ENCODE peak calls at places on chromosomes 5 and 9, in nine cellular contexts. E is CD4-positive, alpha-beta memory T cell; M is endothelial cell; S is MCF 10A; H is NCI-H2107; U is T-helper 2 cell; N is nephron progenitor cell; L is GM03348; B is activated CD8-positive, alpha-beta memory T cell treated with anti-CD3 and anti-CD28 coated beads for 48 hours. O is an unnamed sample.

GRCh38 chr5:71653119-71653518 is 66.0 kb upstream of the CARTPT start:
- DNase-seq in B (no peak), H (no peak), E (no peak), M (no peak), N (peak), L (peak), U (no peak), S (no peak), O (no peak)

GRCh38 chr5:59099270-59099994 is 516.6 kb downstream of the RAB3C start:
- DNase-seq in S (peak), B (no peak), H (no peak), L (peak), E (peak), N (no peak), M (no peak), U (no peak), O (no peak)

GRCh38 chr5:126354857-126355731 is 68.1 kb upstream of the GRAMD2B start:
- DNase-seq in N (no peak), U (no peak), H (no peak), L (no peak), B (no peak), S (no peak), M (no peak), E (no peak), O (no peak)

GRCh38 chr5:144205141-144205551 is 34.5 kb downstream of the KCTD16 start:
- DNase-seq in N (peak), L (peak), B (no peak), S (peak), M (peak), U (no peak), H (no peak), E (no peak), O (no peak)

GRCh38 chr5:44546283-44546682 is 157.1 kb upstream of the FGF10 start:
- DNase-seq in U (no peak), H (no peak), S (peak), M (no peak), B (no peak), L (peak), N (no peak), E (no peak), O (no peak)

GRCh38 chr5:81922790-81923398 is 48.9 kb upstream of the ATG10 start:
- DNase-seq in E (no peak), S (no peak), U (no peak), M (no peak), N (no peak), L (no peak), H (no peak), B (no peak), O (no peak)

GRCh38 chr5:154329062-154329461 is 116.7 kb upstream of the SAP30L start:
- DNase-seq in L (no peak), B (no peak), H (no peak), E (no peak), S (no peak), N (no peak), U (no peak), M (no peak), O (no peak)

GRCh38 chr5:145975361-145976066 is 39.1 kb downstream of the SH3RF2 start:
- DNase-seq in E (no peak), U (no peak), L (no peak), B (no peak), M (no peak), S (peak), H (no peak), N (no peak), O (no peak)

GRCh38 chr9:92191801-92192200 is 76.6 kb upstream of the SPTLC1 start:
- DNase-seq in H (no peak), M (no peak), B (no peak), N (no peak), E (no peak), S (peak), L (peak), U (no peak), O (no peak)

GRCh38 chr9:38417003-38417965 is 7.0 kb downstream of the IGFBPL1 start:
- DNase-seq in U (peak), N (peak), H (no peak), S (peak), L (no peak), E (no peak), B (no peak), M (peak), O (no peak)

GRCh38 chr5:72248352-72249032 is 71.5 kb downstream of the MRPS27 start:
- DNase-seq in U (no peak), L (peak), H (no peak), B (no peak), N (no peak), S (peak), M (no peak), E (no peak), O (no peak)

GRCh38 chr5:139985733-139986132 is 57.4 kb downstream of the NRG2 start:
- DNase-seq in S (peak), H (no peak), B (no peak), E (no peak), U (no peak), M (no peak), L (peak), N (no peak), O (no peak)

GRCh38 chr9:87324613-87325194 is 173.0 kb upstream of the DAPK1 start:
- DNase-seq in E (peak), N (no peak), L (peak), S (peak), M (no peak), U (no peak), B (no peak), H (peak), O (no peak)